ENCODE peak calls at places on chromosomes 4 and X, in seven cellular contexts. B, E, C, H, L, V and I are unnamed samples.
A peak's percentile ranks its signal among the peaks of the same experiment; 100 is the strongest.

GRCh38 chrX:3697701-3698279 is 15.7 kb downstream of the PRKX start:
- DNase-seq in B (peak; percentile 52), E (peak; percentile 41), C (peak; percentile 63), H (no peak), L (no peak), V (no peak), I (peak; percentile 1)

GRCh38 chr4:106478152-106478551 is 109.6 kb upstream of the GIMD1 start:
- DNase-seq in B (no peak), E (no peak), C (no peak), H (no peak), L (no peak), V (no peak), I (no peak)

GRCh38 chr4:53629296-53629695 is 38.0 kb upstream of the LNX1 start:
- DNase-seq in B (no peak), E (no peak), C (no peak), H (no peak), L (no peak), V (no peak), I (no peak)

GRCh38 chr4:151316645-151317044 is 8.8 kb downstream of the SH3D19 start:
- DNase-seq in B (no peak), E (no peak), C (no peak), H (peak; percentile 56), L (peak; percentile 33), V (no peak), I (peak; percentile 88)

GRCh38 chr4:78293841-78294301 is 236.7 kb downstream of the FRAS1 start:
- DNase-seq in B (peak; percentile 83), E (no peak), C (peak; percentile 92), H (no peak), L (no peak), V (no peak), I (no peak)

GRCh38 chr4:20629180-20630115 is 70.8 kb upstream of the PACRGL start:
- DNase-seq in B (no peak), E (no peak), C (no peak), H (peak; percentile 60), L (no peak), V (no peak), I (no peak)

GRCh38 chr4:75432683-75433082 is 81.5 kb downstream of the RCHY1 start:
- DNase-seq in B (peak; percentile 22), E (no peak), C (no peak), H (no peak), L (no peak), V (no peak), I (peak; percentile 1)

GRCh38 chrX:12076046-12076445 is 62.2 kb upstream of the FRMPD4 start:
- DNase-seq in B (peak; percentile 51), E (no peak), C (no peak), H (no peak), L (no peak), V (no peak), I (no peak)

GRCh38 chr4:69984030-69984443 is 11.7 kb upstream of the STATH start:
- DNase-seq in B (peak; percentile 81), E (no peak), C (no peak), H (no peak), L (no peak), V (peak; percentile 32), I (peak; percentile 44)

GRCh38 chr4:37246891-37247290 is 2.3 kb downstream of the NWD2 start:
- DNase-seq in B (no peak), E (no peak), C (no peak), H (no peak), L (no peak), V (no peak), I (no peak)

GRCh38 chr4:82469776-82470345 is 39.5 kb downstream of the ENOPH1 start:
- DNase-seq in B (peak; percentile 62), E (no peak), C (no peak), H (no peak), L (no peak), V (no peak), I (peak; percentile 30)

GRCh38 chr4:138555107-138555506 is 313.0 kb upstream of the SLC7A11 start:
- DNase-seq in B (no peak), E (no peak), C (no peak), H (no peak), L (no peak), V (no peak), I (no peak)

GRCh38 chr4:156898373-156899117 is 73.1 kb downstream of the PDGFC start:
- DNase-seq in B (peak; percentile 63), E (no peak), C (no peak), H (no peak), L (no peak), V (no peak), I (no peak)

GRCh38 chr4:104494161-104494560 is 533 bp downstream of the CXXC4 start:
- DNase-seq in B (no peak), E (no peak), C (no peak), H (no peak), L (no peak), V (no peak), I (peak; percentile 68)

GRCh38 chr4:104491396-104491821 is 3.3 kb downstream of the CXXC4 start:
- DNase-seq in B (peak; percentile 40), E (no peak), C (peak; percentile 49), H (peak; percentile 47), L (peak; percentile 47), V (peak; percentile 34), I (peak; percentile 20)

GRCh38 chr4:104494822-104495559 is at the start of gene CXXC4:
- DNase-seq in B (peak; percentile 72), E (peak; percentile 44), C (peak; percentile 59), H (peak; percentile 67), L (peak; percentile 67), V (peak; percentile 45), I (peak; percentile 78)

GRCh38 chr4:104491826-104492771 is 2.6 kb downstream of the CXXC4 start:
- DNase-seq in B (peak; percentile 13), E (no peak), C (no peak), H (peak; percentile 23), L (peak; percentile 9), V (no peak), I (no peak)

DNA sequence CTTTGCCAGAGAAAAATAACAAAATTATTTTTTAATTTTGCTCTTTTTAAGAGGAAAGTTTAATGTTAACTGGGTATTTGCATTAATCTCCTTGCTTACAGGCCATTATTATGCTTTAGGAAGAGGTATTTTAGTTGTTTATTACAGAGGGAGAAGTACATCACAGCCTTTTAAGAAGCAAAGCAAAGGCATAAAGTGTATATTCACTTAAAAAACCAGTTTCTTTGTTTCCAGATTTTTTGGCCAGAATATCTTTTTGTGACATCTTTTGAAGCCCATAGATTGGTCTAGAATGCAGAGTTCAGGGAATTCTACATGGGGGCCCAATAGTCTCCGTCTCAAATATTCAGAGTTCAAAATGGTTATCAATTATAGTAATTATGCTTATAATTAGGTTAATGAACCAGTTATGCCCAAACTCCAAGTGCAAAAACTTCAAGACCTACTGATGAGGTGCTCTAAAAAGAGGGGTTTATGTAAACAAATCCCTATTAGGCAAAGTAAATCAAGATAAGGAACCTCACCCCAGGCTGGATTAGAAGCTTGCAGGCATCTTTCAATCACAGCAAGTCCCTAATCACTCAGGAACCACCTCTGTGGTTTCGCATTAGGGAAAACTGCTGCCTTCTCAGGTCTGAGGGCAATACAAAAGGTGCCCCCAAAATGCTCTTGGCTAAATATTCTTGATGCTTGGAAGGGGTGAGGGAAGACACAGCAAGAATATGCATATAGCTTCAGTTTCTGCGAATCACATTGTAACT is 1.4 kb downstream of the CXXC4 start:
- DNase-seq in B (no peak), E (no peak), C (no peak), H (no peak), L (no peak), V (no peak), I (no peak)
- H3K27ac ChIP-seq in B (peak overlapping the region; percentile 92), E (peak overlapping the region; percentile 84), C (no peak overlapping the region), H (no peak overlapping the region), L (peak overlapping the region; percentile 88), V (no peak overlapping the region), I (no peak overlapping the region)

GRCh38 chrX:154368630-154369452 is 5.6 kb downstream of the FLNA start:
- DNase-seq in B (peak; percentile 93), E (peak; percentile 69), C (peak; percentile 98), H (peak; percentile 59), L (peak; percentile 75), V (peak; percentile 61), I (peak; percentile 43)
- H3K4me1 ChIP-seq in B (peaks cover 19% of the 10 kb centered on the region), E (peaks cover 54% of the 10 kb centered on the region), C (peaks cover 52% of the 10 kb centered on the region), H (no peaks in the 10 kb centered on the region), L (no peaks in the 10 kb centered on the region), V (peaks cover 49% of the 10 kb centered on the region), I (no peaks in the 10 kb centered on the region)

GRCh38 chr4:422587-422986 is 76.4 kb downstream of the ZNF721 start:
- DNase-seq in B (no peak), E (no peak), C (no peak), H (no peak), L (no peak), V (no peak), I (no peak)
- H3K9me3 ChIP-seq in B (peaks cover 3% of the 10 kb centered on the region), E (peaks cover 99% of the 10 kb centered on the region), C (no peaks in the 10 kb centered on the region), H (peaks cover 20% of the 10 kb centered on the region), L (peaks cover 98% of the 10 kb centered on the region), V (peaks cover 100% of the 10 kb centered on the region), I (peaks cover 10% of the 10 kb centered on the region)

DNA sequence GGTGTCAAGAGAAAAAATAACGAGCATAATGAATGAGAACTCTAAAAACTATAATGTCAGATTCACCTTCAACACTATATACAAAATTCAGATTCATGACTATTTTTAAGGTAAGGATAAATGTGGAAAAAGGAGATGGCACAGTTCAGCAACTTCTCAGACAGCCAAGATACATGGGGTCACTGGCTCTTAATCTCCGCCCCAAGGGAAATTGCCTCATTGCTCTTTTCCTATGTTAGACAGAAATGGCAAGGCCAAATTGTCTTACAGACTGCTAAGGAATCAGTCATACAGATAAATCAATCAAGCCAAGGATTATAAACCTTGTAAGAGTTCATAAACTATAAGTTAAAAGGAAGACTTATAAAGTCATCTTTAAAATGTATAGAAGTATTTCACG is 183.4 kb downstream of the OPHN1 start:
- DNase-seq in B (no peak), E (no peak), C (no peak), H (no peak), L (no peak), V (no peak), I (no peak)
- H3K27ac ChIP-seq in B (no peak overlapping the region), E (peak overlapping the region; percentile 39), C (no peak overlapping the region), H (no peak overlapping the region), L (no peak overlapping the region), V (no peak overlapping the region), I (no peak overlapping the region)

GRCh38 chr4:52266537-52267137 is 215.5 kb downstream of the SPATA18 start:
- DNase-seq in B (no peak), E (no peak), C (no peak), H (no peak), L (no peak), V (no peak), I (no peak)

GRCh38 chr4:52265781-52266525 is 214.8 kb downstream of the SPATA18 start:
- DNase-seq in B (no peak), E (no peak), C (no peak), H (no peak), L (no peak), V (no peak), I (no peak)

GRCh38 chr4:52263612-52264011 is 212.5 kb downstream of the SPATA18 start:
- DNase-seq in B (no peak), E (no peak), C (no peak), H (no peak), L (no peak), V (no peak), I (no peak)

GRCh38 chr4:52259978-52260377 is 208.9 kb downstream of the SPATA18 start:
- DNase-seq in B (no peak), E (no peak), C (no peak), H (no peak), L (no peak), V (no peak), I (no peak)

GRCh38 chr4:52260507-52261302 is 209.6 kb downstream of the SPATA18 start:
- DNase-seq in B (peak; percentile 14), E (no peak), C (no peak), H (no peak), L (no peak), V (no peak), I (no peak)
- H3K4me1 ChIP-seq in B (peaks cover 19% of the 10 kb centered on the region), E (peaks cover 23% of the 10 kb centered on the region), C (no peaks in the 10 kb centered on the region), H (no peaks in the 10 kb centered on the region), L (no peaks in the 10 kb centered on the region), V (no peaks in the 10 kb centered on the region), I (no peaks in the 10 kb centered on the region)